ENCODE peak calls at places on chromosomes 12 and 14, in five cellular contexts. One of them, this sample, is unnamed.

GRCh38 chr12:52496590-52497071 is 3.6 kb upstream of the KRT6A start:
- DNase-seq in ovary: no peak
- DNase-seq in suprapubic skin: no peak
- DNase-seq in SK-N-SH: no peak
- DNase-seq in H1: no peak
- DNase-seq in this sample: no peak

GRCh38 chr14:21241218-21241819 is 27.9 kb downstream of the HNRNPC start:
- DNase-seq in H1: no peak
- DNase-seq in SK-N-SH: no peak
- DNase-seq in ovary: no peak
- DNase-seq in suprapubic skin: no peak
- DNase-seq in this sample: no peak

GRCh38 chr14:55255185-55255584 is 16.0 kb upstream of the FBXO34 start:
- DNase-seq in ovary: no peak
- DNase-seq in H1: no peak
- DNase-seq in suprapubic skin: no peak
- DNase-seq in SK-N-SH: no peak
- DNase-seq in this sample: no peak

GRCh38 chr12:1464925-1465324 is 129.5 kb downstream of the FBXL14 start:
- DNase-seq in suprapubic skin: no peak
- DNase-seq in ovary: no peak
- DNase-seq in SK-N-SH: no peak
- DNase-seq in H1: no peak
- DNase-seq in this sample: no peak

GRCh38 chr14:92692822-92693226 is 55.6 kb downstream of the LGMN start:
- DNase-seq in ovary: peak; percentile 66
- DNase-seq in H1: no peak
- DNase-seq in suprapubic skin: no peak
- DNase-seq in SK-N-SH: peak; percentile 61
- DNase-seq in this sample: peak; percentile 67

GRCh38 chr14:93304771-93305170 is 28.1 kb downstream of the BTBD7 start:
- DNase-seq in ovary: no peak
- DNase-seq in H1: no peak
- DNase-seq in suprapubic skin: no peak
- DNase-seq in SK-N-SH: no peak
- DNase-seq in this sample: no peak

GRCh38 chr14:54147285-54147684 is 190.7 kb upstream of the BMP4 start:
- DNase-seq in SK-N-SH: no peak
- DNase-seq in ovary: no peak
- DNase-seq in suprapubic skin: no peak
- DNase-seq in H1: no peak
- DNase-seq in this sample: no peak

GRCh38 chr12:2739832-2740641 is 54.7 kb upstream of the FKBP4 start:
- DNase-seq in ovary: no peak
- DNase-seq in SK-N-SH: peak; percentile 46
- DNase-seq in suprapubic skin: no peak
- DNase-seq in H1: no peak
- DNase-seq in this sample: peak; percentile 19

GRCh38 chr12:121465921-121466799 is 66.2 kb downstream of the RNF34 start:
- DNase-seq in ovary: peak; percentile 53
- DNase-seq in SK-N-SH: peak; percentile 75
- DNase-seq in H1: no peak
- DNase-seq in suprapubic skin: no peak
- DNase-seq in this sample: peak; percentile 46

GRCh38 chr14:32421781-32422180 is 92.7 kb downstream of the AKAP6 start:
- DNase-seq in H1: no peak
- DNase-seq in ovary: no peak
- DNase-seq in SK-N-SH: no peak
- DNase-seq in suprapubic skin: no peak
- DNase-seq in this sample: no peak

GRCh38 chr12:108827941-108828340 is 29.4 kb downstream of the SSH1 start:
- DNase-seq in SK-N-SH: no peak
- DNase-seq in suprapubic skin: no peak
- DNase-seq in ovary: no peak
- DNase-seq in H1: no peak
- DNase-seq in this sample: no peak

GRCh38 chr12:108823804-108824203 is 33.6 kb downstream of the SSH1 start:
- DNase-seq in suprapubic skin: no peak
- DNase-seq in SK-N-SH: no peak
- DNase-seq in ovary: no peak
- DNase-seq in H1: no peak
- DNase-seq in this sample: no peak

GRCh38 chr12:108826807-108827721 is 30.3 kb downstream of the SSH1 start:
- DNase-seq in ovary: no peak
- DNase-seq in SK-N-SH: peak; percentile 43
- DNase-seq in suprapubic skin: no peak
- DNase-seq in H1: no peak
- DNase-seq in this sample: no peak

GRCh38 chr12:108826115-108826806 is 31.1 kb downstream of the SSH1 start:
- DNase-seq in SK-N-SH: peak; percentile 79
- DNase-seq in ovary: peak; percentile 57
- DNase-seq in suprapubic skin: no peak
- DNase-seq in H1: no peak
- DNase-seq in this sample: peak; percentile 32

DNA sequence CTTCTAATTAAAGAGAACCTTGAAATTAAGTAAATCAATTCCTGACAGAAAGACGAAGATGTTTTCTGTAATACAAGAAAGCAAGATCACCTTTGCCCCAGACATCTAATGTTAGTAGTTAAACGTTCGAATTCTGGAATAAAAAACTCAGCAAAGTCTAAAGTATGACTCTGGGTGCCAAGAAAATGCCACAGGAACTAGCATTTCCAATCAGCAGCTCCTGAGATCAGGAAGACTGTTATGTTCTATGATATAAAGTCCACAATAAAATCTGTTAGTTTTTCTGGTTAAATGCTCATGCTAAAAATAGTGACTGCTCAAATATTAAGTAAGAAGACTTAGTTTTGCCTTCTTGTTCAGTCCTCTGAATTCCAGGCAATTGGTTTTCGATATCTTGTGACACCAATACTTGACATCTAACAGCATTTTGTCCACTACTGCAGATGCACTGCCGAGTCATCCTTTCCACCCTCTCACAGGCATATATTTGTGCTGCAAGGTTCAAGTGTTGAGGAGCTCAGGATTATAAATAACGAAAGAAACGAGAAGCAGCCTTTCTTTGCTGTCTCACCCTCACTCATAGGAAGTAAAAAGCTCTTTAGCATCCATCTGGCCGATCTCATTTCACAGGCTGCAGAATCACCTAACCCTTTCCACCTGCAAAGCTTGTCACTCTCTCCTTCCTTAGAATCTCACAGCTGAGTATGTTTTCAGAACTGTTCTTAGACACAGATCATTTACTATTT is 32.0 kb downstream of the SSH1 start:
- DNase-seq in SK-N-SH: no peak
- DNase-seq in suprapubic skin: no peak
- DNase-seq in H1: no peak
- DNase-seq in ovary: no peak
- DNase-seq in this sample: no peak
- H3K4me1 ChIP-seq in SK-N-SH: peaks cover 58% of the 10 kb centered on the region
- H3K4me1 ChIP-seq in suprapubic skin: peaks cover 68% of the 10 kb centered on the region
- H3K4me1 ChIP-seq in H1: no peaks in the 10 kb centered on the region
- H3K4me1 ChIP-seq in ovary: peaks cover 14% of the 10 kb centered on the region
- H3K4me1 ChIP-seq in this sample: peaks cover 28% of the 10 kb centered on the region

DNA sequence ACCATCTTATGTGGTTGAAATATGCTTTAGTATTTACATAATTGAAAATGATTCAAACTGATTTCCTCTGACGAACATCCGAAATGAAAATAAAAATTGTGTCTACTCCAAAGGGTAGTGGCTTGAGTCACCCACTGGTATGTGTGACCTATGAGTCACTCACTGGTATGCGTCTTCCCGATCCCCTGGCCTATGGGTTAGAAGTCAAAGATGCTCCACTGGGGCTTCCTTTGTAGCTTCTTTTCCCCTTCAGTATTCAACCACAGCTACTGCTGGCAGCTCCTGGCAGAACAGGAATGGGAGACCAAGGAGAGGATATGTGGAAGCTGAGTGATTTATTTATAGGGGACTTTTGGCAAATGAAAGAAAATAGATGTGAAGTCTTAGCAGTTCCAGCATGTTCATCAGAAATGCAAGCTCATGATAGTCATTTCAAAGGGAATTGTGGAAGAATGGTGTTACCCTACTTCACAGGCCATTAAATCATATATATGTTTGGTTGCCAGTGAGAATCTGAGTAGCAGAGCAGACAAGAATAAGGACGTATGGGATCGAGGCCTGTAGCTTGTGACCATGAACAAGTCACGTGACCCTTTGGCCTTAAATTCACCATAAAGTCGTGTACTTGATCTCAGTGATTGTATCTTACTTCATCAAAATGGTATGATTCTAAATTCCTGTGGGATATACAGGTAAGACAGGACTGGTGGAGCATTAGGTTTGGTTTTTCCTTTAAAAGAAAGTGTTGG is 108.3 kb downstream of the CRADD start:
- DNase-seq in SK-N-SH: no peak
- DNase-seq in H1: no peak
- DNase-seq in suprapubic skin: no peak
- DNase-seq in ovary: no peak
- DNase-seq in this sample: peak; percentile 16
- TF ChIP-seq EP300 in SK-N-SH: peak; percentile 96
- TF ChIP-seq EP300 in H1: no peak
- TF ChIP-seq EP300 in suprapubic skin: no peak
- TF ChIP-seq EP300 in ovary: no peak
- TF ChIP-seq EP300 in this sample: no peak

GRCh38 chr14:58275527-58276190 is 22.7 kb upstream of the ARID4A start:
- DNase-seq in suprapubic skin: no peak
- DNase-seq in ovary: no peak
- DNase-seq in H1: no peak
- DNase-seq in SK-N-SH: no peak
- DNase-seq in this sample: no peak
- H3K4me1 ChIP-seq in suprapubic skin: peaks cover 16% of the 10 kb centered on the region
- H3K4me1 ChIP-seq in ovary: peaks cover 2% of the 10 kb centered on the region
- H3K4me1 ChIP-seq in H1: no peaks in the 10 kb centered on the region
- H3K4me1 ChIP-seq in SK-N-SH: no peaks in the 10 kb centered on the region
- H3K4me1 ChIP-seq in this sample: peaks cover 17% of the 10 kb centered on the region

GRCh38 chr12:48451372-48451771 is 21.0 kb upstream of the ANP32D start:
- DNase-seq in suprapubic skin: no peak
- DNase-seq in ovary: no peak
- DNase-seq in H1: no peak
- DNase-seq in SK-N-SH: no peak
- DNase-seq in this sample: no peak
- TF ChIP-seq EP300 in suprapubic skin: no peak
- TF ChIP-seq EP300 in ovary: no peak
- TF ChIP-seq EP300 in H1: no peak
- TF ChIP-seq EP300 in SK-N-SH: no peak
- TF ChIP-seq EP300 in this sample: no peak

GRCh38 chr12:7006639-7007038 is 11.6 kb downstream of the LPCAT3 start:
- DNase-seq in suprapubic skin: no peak
- DNase-seq in SK-N-SH: no peak
- DNase-seq in ovary: no peak
- DNase-seq in H1: no peak
- DNase-seq in this sample: no peak
- H3K4me1 ChIP-seq in suprapubic skin: peaks cover 5% of the 10 kb centered on the region
- H3K4me1 ChIP-seq in SK-N-SH: no peaks in the 10 kb centered on the region
- H3K4me1 ChIP-seq in ovary: no peaks in the 10 kb centered on the region
- H3K4me1 ChIP-seq in H1: no peaks in the 10 kb centered on the region
- H3K4me1 ChIP-seq in this sample: no peaks in the 10 kb centered on the region

DNA sequence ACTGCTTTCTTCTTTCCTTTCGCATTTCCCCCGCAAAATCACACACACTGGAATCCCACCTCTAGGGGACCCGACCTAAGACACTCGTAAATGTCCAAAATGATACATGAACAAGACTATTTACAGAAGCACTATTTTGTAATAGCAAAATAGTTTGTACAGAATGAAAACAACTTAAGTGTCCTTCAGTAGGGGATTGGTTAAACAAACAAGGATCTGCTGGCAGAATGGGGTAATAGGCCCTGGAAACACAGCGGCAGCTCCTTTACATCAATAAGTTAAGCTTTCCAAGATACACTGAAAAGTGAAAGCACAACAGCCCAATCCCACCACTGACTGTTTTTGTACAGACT is 48.8 kb downstream of the LTBP2 start:
- DNase-seq in H1: no peak
- DNase-seq in SK-N-SH: no peak
- DNase-seq in ovary: no peak
- DNase-seq in suprapubic skin: no peak
- DNase-seq in this sample: no peak
- TF ChIP-seq EP300 in H1: no peak
- TF ChIP-seq EP300 in SK-N-SH: no peak
- TF ChIP-seq EP300 in ovary: no peak
- TF ChIP-seq EP300 in suprapubic skin: no peak
- TF ChIP-seq EP300 in this sample: no peak

DNA sequence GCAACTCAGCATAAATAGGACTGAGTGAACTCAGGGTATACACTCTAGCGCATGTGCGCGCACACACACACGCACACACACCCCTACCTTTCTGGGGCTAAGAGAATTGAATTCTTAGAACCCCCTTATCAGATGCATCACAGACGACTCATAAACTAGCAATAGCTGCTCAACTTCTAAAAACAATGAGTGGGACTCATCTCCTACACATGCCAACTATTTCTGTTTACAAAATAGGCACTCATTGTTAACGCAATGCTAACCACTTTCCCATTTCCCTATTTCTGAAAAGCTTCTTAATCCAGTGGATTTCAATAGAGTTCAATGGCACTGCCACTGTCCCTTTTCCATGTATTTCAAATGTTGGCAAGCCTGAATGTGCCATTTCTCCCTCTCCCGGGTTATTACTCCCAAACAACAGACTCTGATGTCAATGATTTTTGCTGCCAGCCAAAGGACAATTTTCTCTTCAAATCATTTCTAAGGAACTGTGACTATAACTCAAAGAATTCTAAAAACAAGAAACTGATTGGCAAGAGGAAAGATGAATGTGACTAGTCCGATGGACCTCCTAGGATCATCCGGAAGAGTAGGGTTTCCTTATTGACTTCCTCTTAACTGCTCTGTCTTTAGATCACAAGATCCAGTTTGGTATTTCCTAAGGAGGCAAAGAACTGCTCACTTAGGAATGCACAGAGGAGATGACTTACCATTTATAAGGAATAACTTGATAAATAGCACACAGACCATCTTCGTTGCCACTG is 48.8 kb downstream of the SLC38A1 start:
- DNase-seq in ovary: no peak
- DNase-seq in H1: no peak
- DNase-seq in SK-N-SH: no peak
- DNase-seq in suprapubic skin: no peak
- DNase-seq in this sample: peak; percentile 18
- H3K4me1 ChIP-seq in ovary: no peaks in the 10 kb centered on the region
- H3K4me1 ChIP-seq in H1: no peaks in the 10 kb centered on the region
- H3K4me1 ChIP-seq in SK-N-SH: peaks cover 18% of the 10 kb centered on the region
- H3K4me1 ChIP-seq in suprapubic skin: peaks cover 62% of the 10 kb centered on the region
- H3K4me1 ChIP-seq in this sample: peaks cover 43% of the 10 kb centered on the region

GRCh38 chr12:93782854-93783253 is 105.7 kb downstream of the CRADD start:
- DNase-seq in H1: no peak
- DNase-seq in SK-N-SH: no peak
- DNase-seq in suprapubic skin: no peak
- DNase-seq in ovary: no peak
- DNase-seq in this sample: no peak

GRCh38 chr12:93777249-93777648 is 100.1 kb downstream of the CRADD start:
- DNase-seq in H1: no peak
- DNase-seq in SK-N-SH: no peak
- DNase-seq in ovary: no peak
- DNase-seq in suprapubic skin: no peak
- DNase-seq in this sample: no peak

GRCh38 chr12:93778306-93778705 is 101.1 kb downstream of the CRADD start:
- DNase-seq in suprapubic skin: no peak
- DNase-seq in ovary: peak; percentile 53
- DNase-seq in H1: no peak
- DNase-seq in SK-N-SH: no peak
- DNase-seq in this sample: no peak

GRCh38 chr12:93776581-93777018 is 99.4 kb downstream of the CRADD start:
- DNase-seq in suprapubic skin: no peak
- DNase-seq in ovary: no peak
- DNase-seq in H1: no peak
- DNase-seq in SK-N-SH: no peak
- DNase-seq in this sample: no peak

GRCh38 chr12:93780115-93780641 is 103.0 kb downstream of the CRADD start:
- DNase-seq in ovary: no peak
- DNase-seq in SK-N-SH: no peak
- DNase-seq in H1: no peak
- DNase-seq in suprapubic skin: no peak
- DNase-seq in this sample: no peak
- TF ChIP-seq EP300 in ovary: no peak
- TF ChIP-seq EP300 in SK-N-SH: peak; percentile 6
- TF ChIP-seq EP300 in H1: no peak
- TF ChIP-seq EP300 in suprapubic skin: no peak
- TF ChIP-seq EP300 in this sample: peak; percentile 37